ENCODE peak calls at places on chromosomes 13 and 19, in six cellular contexts. T, L, M, A, U and R are unnamed samples.

GRCh38 chr13:80084086-80084676 is 256.7 kb downstream of the SPRY2 start:
- DNase-seq in T (no peak), L (peak), M (no peak), A (peak), U (no peak), R (peak)

GRCh38 chr19:46511237-46511636 is 15.6 kb upstream of the PNMA8B start:
- DNase-seq in T (no peak), L (no peak), M (no peak), A (no peak), U (no peak), R (no peak)

GRCh38 chr13:110304256-110304655 is 2.7 kb downstream of the COL4A1 start:
- DNase-seq in T (no peak), L (no peak), M (no peak), A (peak), U (no peak), R (peak)

GRCh38 chr13:21055511-21056045 is 5.8 kb downstream of the LATS2 start:
- DNase-seq in T (no peak), L (no peak), M (no peak), A (peak), U (no peak), R (no peak)

GRCh38 chr19:10045371-10045770 is 32.1 kb downstream of the RDH8 start:
- DNase-seq in T (no peak), L (no peak), M (no peak), A (no peak), U (no peak), R (no peak)

GRCh38 chr13:63161219-63161618 is 1745.6 kb upstream of the PCDH20 start:
- DNase-seq in T (no peak), L (no peak), M (no peak), A (peak), U (no peak), R (no peak)

GRCh38 chr13:109687559-109688448 is 98.6 kb downstream of the IRS2 start:
- DNase-seq in T (no peak), L (no peak), M (peak), A (no peak), U (no peak), R (peak)

GRCh38 chr13:107864543-107865460 is 350.5 kb downstream of the LIG4 start:
- DNase-seq in T (no peak), L (peak), M (peak), A (peak), U (peak), R (peak)

GRCh38 chr19:1935484-1936208 is 5.3 kb upstream of the CSNK1G2 start:
- DNase-seq in T (peak), L (peak), M (no peak), A (peak), U (no peak), R (no peak)

GRCh38 chr19:30064021-30064699 is 122.1 kb downstream of the URI1 start:
- DNase-seq in T (no peak), L (no peak), M (no peak), A (no peak), U (no peak), R (no peak)

GRCh38 chr19:33723512-33723911 is 73.2 kb upstream of the KCTD15 start:
- DNase-seq in T (no peak), L (no peak), M (no peak), A (no peak), U (no peak), R (no peak)
- TF ChIP-seq EZH2phosphoT487 in T (no peak), L (no peak), M (no peak), A (no peak), U (no peak), R (no peak)

DNA sequence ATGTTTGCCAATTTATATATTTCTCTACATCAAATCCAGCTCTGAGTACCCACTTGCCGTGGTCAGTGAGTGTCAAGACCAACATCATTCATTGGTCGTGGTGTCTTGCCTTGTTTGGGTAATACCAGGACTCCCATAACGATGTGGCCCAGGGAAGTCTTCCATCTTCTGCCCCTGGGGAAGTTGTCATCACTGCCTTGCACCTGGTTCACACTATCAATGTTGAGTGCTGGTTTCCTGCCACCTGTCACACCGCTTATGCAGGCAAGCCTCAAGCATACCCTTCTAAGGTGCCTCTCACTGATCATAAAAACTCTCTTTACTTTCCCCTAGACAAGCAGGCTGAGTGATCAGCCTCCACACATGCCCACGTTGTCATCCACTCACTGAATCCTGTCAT is 382.4 kb downstream of the KCTD12 start:
- DNase-seq in T (no peak), L (no peak), M (no peak), A (no peak), U (no peak), R (no peak)
- H3K4me2 ChIP-seq in T (no peak), L (no peak), M (no peak), A (no peak), U (no peak), R (no peak)

GRCh38 chr19:17871878-17872250 is at the start of gene SLC5A5:
- DNase-seq in T (no peak), L (peak), M (peak), A (no peak), U (peak), R (no peak)

GRCh38 chr19:17874423-17875135 is 2.8 kb downstream of the SLC5A5 start:
- DNase-seq in T (no peak), L (no peak), M (no peak), A (no peak), U (peak), R (no peak)

GRCh38 chr19:17871032-17871877 is 490 bp upstream of the SLC5A5 start:
- DNase-seq in T (no peak), L (no peak), M (no peak), A (no peak), U (no peak), R (no peak)

GRCh38 chr19:17872251-17873001 is 681 bp downstream of the SLC5A5 start:
- DNase-seq in T (no peak), L (no peak), M (no peak), A (no peak), U (no peak), R (no peak)

DNA sequence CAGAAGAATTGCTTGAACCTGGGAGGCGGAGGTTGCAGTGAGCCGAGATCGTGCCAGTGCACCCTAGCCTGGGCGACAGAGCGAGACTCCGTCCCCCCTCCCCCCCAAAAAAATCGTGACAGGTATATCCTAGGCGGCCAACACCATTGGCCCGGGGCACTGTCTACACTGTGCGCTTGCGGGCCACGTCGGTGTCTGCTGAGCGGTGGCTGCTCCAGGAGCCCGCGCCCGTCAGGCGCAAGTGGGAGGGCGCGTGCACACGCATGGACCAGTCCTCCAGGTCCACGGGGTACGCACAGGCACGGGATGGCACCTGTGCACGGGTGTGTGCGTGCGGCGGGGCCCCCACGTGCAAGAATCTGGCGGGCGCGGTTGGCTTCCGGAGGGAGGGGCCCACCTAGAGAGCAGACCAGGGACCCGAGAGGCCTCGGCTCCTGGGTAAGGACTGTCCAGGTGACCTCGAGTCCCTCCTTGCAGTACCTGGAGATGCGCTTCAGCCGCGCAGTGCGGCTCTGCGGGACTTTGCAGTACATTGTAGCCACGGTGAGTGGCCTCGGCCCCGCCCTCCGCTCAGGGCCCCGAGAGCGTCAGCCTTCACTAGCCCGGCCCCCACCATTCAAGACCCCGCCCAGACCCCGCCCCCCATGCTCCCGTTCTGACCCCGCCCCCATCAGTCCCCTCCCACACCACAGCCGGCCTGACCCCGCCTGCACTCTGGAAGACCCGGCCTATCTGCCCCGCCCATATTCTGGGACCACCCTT is 2.1 kb downstream of the SLC5A5 start:
- DNase-seq in T (peak), L (peak), M (peak), A (peak), U (peak), R (peak)
- TF ChIP-seq EZH2phosphoT487 in T (no peak), L (no peak), M (peak), A (no peak), U (no peak), R (no peak)

DNA sequence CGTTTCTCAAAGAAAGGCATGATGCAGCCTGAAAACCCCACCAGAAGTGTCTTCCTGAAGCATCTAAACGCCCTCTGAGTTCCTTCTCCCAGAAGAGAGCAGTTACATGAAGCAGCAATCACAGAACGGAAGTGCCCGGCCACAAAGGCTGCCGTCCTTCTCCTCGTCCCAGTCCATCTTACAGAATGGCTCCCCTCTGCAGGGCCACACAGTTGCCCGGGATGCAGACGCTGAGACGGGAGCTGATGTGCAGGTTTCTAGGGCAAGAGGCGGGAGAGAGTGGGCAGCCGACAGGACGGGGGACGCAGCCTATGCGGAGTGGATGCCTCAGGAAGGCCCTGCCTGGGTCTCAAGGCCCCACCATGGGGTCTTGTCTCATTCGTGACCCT is 34.9 kb downstream of the RASA3 start:
- DNase-seq in T (no peak), L (no peak), M (no peak), A (no peak), U (peak), R (no peak)
- H3K4me2 ChIP-seq in T (no peak), L (no peak), M (no peak), A (no peak), U (no peak), R (no peak)

GRCh38 chr19:11418518-11419506 is at the start of gene RGL3:
- DNase-seq in T (no peak), L (peak), M (peak), A (peak), U (peak), R (peak)
- TF ChIP-seq EZH2phosphoT487 in T (no peak), L (no peak), M (peak), A (no peak), U (no peak), R (no peak)

DNA sequence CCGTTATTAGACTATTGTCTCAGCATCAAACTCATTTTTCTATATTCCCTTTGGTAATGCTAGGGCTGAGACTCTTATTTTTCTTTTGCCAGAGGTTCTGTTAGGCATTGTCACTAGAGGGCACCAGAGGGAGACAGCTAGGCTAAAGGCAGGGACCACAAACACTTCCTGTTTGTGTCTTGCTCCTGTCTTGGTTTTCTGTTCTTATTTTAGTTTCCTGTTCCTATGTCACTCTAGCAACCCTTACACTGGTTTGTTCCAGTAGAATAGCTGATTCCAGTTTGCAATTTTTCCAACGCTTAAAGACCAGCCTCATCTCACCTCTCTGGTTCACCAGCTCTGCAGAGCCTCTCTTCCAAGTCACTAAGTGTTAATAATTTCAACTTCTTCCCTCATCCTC is 772.0 kb downstream of the DIAPH3 start:
- DNase-seq in T (peak), L (peak), M (peak), A (peak), U (peak), R (peak)
- H3K4me2 ChIP-seq in T (no peak), L (no peak), M (no peak), A (no peak), U (no peak), R (no peak)

DNA sequence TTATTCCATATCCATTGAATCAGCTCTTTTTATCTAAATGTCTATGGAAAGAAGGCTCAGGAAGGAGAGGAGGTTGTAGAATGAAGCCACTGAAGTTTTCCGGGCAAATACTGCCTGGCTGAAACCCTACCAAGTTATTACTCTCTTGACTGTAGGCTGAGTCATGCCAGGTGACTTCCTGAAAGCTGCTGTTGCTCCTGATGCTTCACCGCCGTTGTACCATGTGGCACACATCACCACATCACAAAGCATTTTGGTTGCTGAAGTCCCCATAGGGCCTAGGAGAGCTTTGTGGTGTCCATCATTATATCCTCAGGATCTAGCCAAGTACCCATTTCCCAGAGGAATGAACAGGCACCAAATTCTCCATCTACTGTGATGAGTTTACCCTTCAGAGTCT is 11.1 kb upstream of the TDRD12 start:
- DNase-seq in T (no peak), L (peak), M (no peak), A (no peak), U (no peak), R (no peak)
- TF ChIP-seq EZH2phosphoT487 in T (no peak), L (no peak), M (no peak), A (no peak), U (no peak), R (no peak)

GRCh38 chr13:28533049-28533436 is 38.1 kb upstream of the FLT1 start:
- DNase-seq in T (no peak), L (no peak), M (no peak), A (no peak), U (no peak), R (no peak)

GRCh38 chr13:28532226-28533048 is 37.5 kb upstream of the FLT1 start:
- DNase-seq in T (no peak), L (no peak), M (peak), A (peak), U (peak), R (peak)

GRCh38 chr13:28531195-28531955 is 36.4 kb upstream of the FLT1 start:
- DNase-seq in T (no peak), L (peak), M (peak), A (peak), U (peak), R (peak)

GRCh38 chr13:28530729-28531194 is 35.8 kb upstream of the FLT1 start:
- DNase-seq in T (no peak), L (peak), M (no peak), A (peak), U (no peak), R (no peak)

GRCh38 chr13:28531956-28532225 is 37.0 kb upstream of the FLT1 start:
- DNase-seq in T (no peak), L (no peak), M (no peak), A (no peak), U (no peak), R (no peak)
- H3K4me2 ChIP-seq in T (peak), L (no peak), M (peak), A (peak), U (peak), R (peak)

GRCh38 chr19:40254714-40255418 is 28.4 kb upstream of the CCNP start:
- DNase-seq in T (no peak), L (no peak), M (no peak), A (no peak), U (no peak), R (no peak)

GRCh38 chr19:40256511-40256910 is 28.6 kb downstream of the AKT2 start:
- DNase-seq in T (no peak), L (no peak), M (no peak), A (no peak), U (no peak), R (no peak)

GRCh38 chr19:40253611-40254092 is 27.2 kb upstream of the CCNP start:
- DNase-seq in T (no peak), L (no peak), M (no peak), A (no peak), U (no peak), R (no peak)

GRCh38 chr19:40255619-40256166 is 29.2 kb upstream of the CCNP start:
- DNase-seq in T (no peak), L (no peak), M (no peak), A (no peak), U (no peak), R (no peak)

DNA sequence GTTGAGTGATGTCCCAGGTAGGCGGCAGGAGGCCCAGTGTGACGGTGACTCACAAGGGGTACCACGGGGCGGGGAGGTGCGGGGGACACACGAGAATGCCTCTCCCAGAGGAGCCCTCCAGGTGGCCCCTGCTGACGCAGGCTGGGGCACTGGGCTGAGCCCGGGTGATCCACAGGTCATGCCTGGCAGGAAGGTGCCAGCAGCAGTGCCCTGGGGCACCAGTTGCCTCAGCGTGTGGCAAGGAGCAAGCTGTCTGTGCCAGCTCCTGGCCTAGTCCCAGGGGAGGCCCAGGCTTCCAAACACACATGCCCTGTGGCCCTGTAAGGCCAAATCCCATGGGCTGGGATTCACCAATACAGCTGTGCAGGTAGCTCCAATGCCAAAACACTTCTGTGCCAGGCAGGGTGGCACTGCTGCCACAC is 28.0 kb downstream of the AKT2 start:
- DNase-seq in T (no peak), L (peak), M (no peak), A (no peak), U (no peak), R (no peak)
- TF ChIP-seq EZH2phosphoT487 in T (no peak), L (no peak), M (no peak), A (no peak), U (no peak), R (no peak)